ENCODE peak calls at places on chromosomes 5 and 9, in ten cellular contexts. J is CD8-positive, alpha-beta T cell; F is GM13976; Q is fibroblast of the conjunctiva; V is hippocampal formation; I is HEK293T; K is skeletal muscle cell; P is suprapubic skin; Y is NAMALWA; X is MM.1S. S is an unnamed sample.
A peak's percentile ranks its signal among the peaks of the same experiment; 100 is the strongest.

GRCh38 chr5:141135030-141135717 is at the start of gene PCDHB5:
- DNase-seq in K (no peak), I (peak; percentile 15), X (no peak), F (no peak), V (no peak), Y (peak; percentile 29), J (no peak), Q (no peak), P (no peak), S (no peak)

GRCh38 chr9:37350486-37351190 is 71.9 kb upstream of the GRHPR start:
- DNase-seq in K (no peak), P (no peak), V (no peak), J (no peak), Q (no peak), I (no peak), X (no peak), Y (no peak), F (no peak), S (no peak)

GRCh38 chr5:138032572-138033274 is at the start of gene FAM13B:
- DNase-seq in K (peak; percentile 16), F (peak; percentile 92), Y (peak; percentile 88), Q (peak; percentile 41), J (peak; percentile 73), V (peak; percentile 47), I (peak; percentile 86), X (peak; percentile 68), P (peak; percentile 91), S (no peak)

GRCh38 chr5:14144586-14145355 is 1.6 kb downstream of the TRIO start:
- DNase-seq in Y (peak; percentile 94), Q (peak; percentile 56), P (no peak), F (peak; percentile 84), X (peak; percentile 87), J (peak; percentile 5), K (no peak), I (no peak), V (peak; percentile 30), S (no peak)

GRCh38 chr9:120768870-120769269 is 24.3 kb downstream of the FBXW2 start:
- DNase-seq in I (no peak), V (no peak), Q (no peak), Y (no peak), X (no peak), J (no peak), P (no peak), F (no peak), K (no peak), S (no peak)

GRCh38 chr5:163489055-163489744 is 16.2 kb upstream of the MAT2B start:
- DNase-seq in I (no peak), K (no peak), F (no peak), Y (no peak), P (no peak), J (no peak), V (no peak), Q (no peak), X (no peak), S (no peak)

GRCh38 chr9:99353408-99353807 is 131.3 kb downstream of the SEC61B start:
- DNase-seq in X (no peak), Y (no peak), P (no peak), Q (peak; percentile 94), K (peak; percentile 90), F (no peak), J (no peak), I (no peak), V (no peak), S (peak; percentile 97)

GRCh38 chr9:73680831-73681230 is 529.2 kb downstream of the ANXA1 start:
- DNase-seq in Y (no peak), V (no peak), J (no peak), Q (no peak), P (no peak), I (no peak), F (no peak), K (no peak), X (no peak), S (no peak)

GRCh38 chr5:68137451-68138190 is 77.9 kb upstream of the PIK3R1 start:
- DNase-seq in F (no peak), Q (peak; percentile 72), P (no peak), J (no peak), X (no peak), V (no peak), I (no peak), Y (no peak), K (no peak), S (peak; percentile 50)

GRCh38 chr9:28234899-28235277 is 661.6 kb upstream of the C9orf72 start:
- DNase-seq in F (no peak), V (no peak), I (no peak), J (no peak), X (peak; percentile 60), Q (peak; percentile 27), K (peak; percentile 86), Y (no peak), P (no peak), S (peak; percentile 4)

S was measured in AG09309.